ENCODE peak calls at places on chromosome 1, in nine cellular contexts. One of them, this sample, is unnamed.

GRCh38 chr1:201089621-201090020 is 22.6 kb downstream of the CACNA1S start:
- DNase-seq in BE2C: no peak
- DNase-seq in WERI-Rb-1: peak; percentile 71
- DNase-seq in tibial artery: no peak
- DNase-seq in WTC11: no peak
- DNase-seq in fibroblast of mammary gland: no peak
- DNase-seq in type B pancreatic cell: no peak
- DNase-seq in AG04450: no peak
- DNase-seq in bronchial epithelial cell: peak; percentile 50
- DNase-seq in this sample: no peak

GRCh38 chr1:228378453-228379164 is 28.0 kb downstream of the TRIM11 start:
- DNase-seq in tibial artery: peak; percentile 87
- DNase-seq in bronchial epithelial cell: peak; percentile 40
- DNase-seq in WTC11: peak; percentile 93
- DNase-seq in fibroblast of mammary gland: peak; percentile 57
- DNase-seq in BE2C: peak; percentile 88
- DNase-seq in AG04450: peak; percentile 57
- DNase-seq in WERI-Rb-1: peak; percentile 69
- DNase-seq in type B pancreatic cell: peak; percentile 87
- DNase-seq in this sample: peak; percentile 82

GRCh38 chr1:219812491-219813221 is 115.7 kb downstream of the SLC30A10 start:
- DNase-seq in AG04450: peak; percentile 54
- DNase-seq in tibial artery: no peak
- DNase-seq in WTC11: peak; percentile 51
- DNase-seq in type B pancreatic cell: no peak
- DNase-seq in WERI-Rb-1: peak; percentile 71
- DNase-seq in BE2C: peak; percentile 56
- DNase-seq in fibroblast of mammary gland: peak; percentile 77
- DNase-seq in bronchial epithelial cell: peak; percentile 66
- DNase-seq in this sample: peak; percentile 5

GRCh38 chr1:164774819-164775654 is 216.1 kb downstream of the PBX1 start:
- DNase-seq in WTC11: no peak
- DNase-seq in WERI-Rb-1: peak; percentile 81
- DNase-seq in fibroblast of mammary gland: no peak
- DNase-seq in type B pancreatic cell: no peak
- DNase-seq in bronchial epithelial cell: no peak
- DNase-seq in tibial artery: no peak
- DNase-seq in AG04450: no peak
- DNase-seq in BE2C: peak; percentile 53
- DNase-seq in this sample: no peak

GRCh38 chr1:85850238-85850637 is 142.0 kb upstream of the ZNHIT6 start:
- DNase-seq in tibial artery: no peak
- DNase-seq in BE2C: no peak
- DNase-seq in AG04450: peak; percentile 82
- DNase-seq in WERI-Rb-1: no peak
- DNase-seq in fibroblast of mammary gland: peak; percentile 94
- DNase-seq in type B pancreatic cell: no peak
- DNase-seq in bronchial epithelial cell: peak; percentile 89
- DNase-seq in WTC11: no peak
- DNase-seq in this sample: no peak

GRCh38 chr1:97047412-97047793 is 325.8 kb downstream of the PTBP2 start:
- DNase-seq in fibroblast of mammary gland: no peak
- DNase-seq in WTC11: no peak
- DNase-seq in AG04450: no peak
- DNase-seq in tibial artery: no peak
- DNase-seq in BE2C: no peak
- DNase-seq in bronchial epithelial cell: no peak
- DNase-seq in type B pancreatic cell: no peak
- DNase-seq in WERI-Rb-1: no peak
- DNase-seq in this sample: no peak

GRCh38 chr1:57963545-57963944 is 539.7 kb upstream of the DAB1 start:
- DNase-seq in tibial artery: no peak
- DNase-seq in fibroblast of mammary gland: no peak
- DNase-seq in AG04450: no peak
- DNase-seq in WTC11: no peak
- DNase-seq in type B pancreatic cell: no peak
- DNase-seq in WERI-Rb-1: no peak
- DNase-seq in bronchial epithelial cell: no peak
- DNase-seq in BE2C: no peak
- DNase-seq in this sample: no peak

GRCh38 chr1:174358344-174358743 is 89.4 kb upstream of the GPR52 start:
- DNase-seq in AG04450: no peak
- DNase-seq in bronchial epithelial cell: no peak
- DNase-seq in tibial artery: no peak
- DNase-seq in WERI-Rb-1: no peak
- DNase-seq in fibroblast of mammary gland: peak; percentile 34
- DNase-seq in WTC11: no peak
- DNase-seq in type B pancreatic cell: no peak
- DNase-seq in BE2C: peak; percentile 49
- DNase-seq in this sample: no peak

GRCh38 chr1:153921803-153922075 is 1.0 kb downstream of the GATAD2B start:
- DNase-seq in AG04450: no peak
- DNase-seq in tibial artery: no peak
- DNase-seq in type B pancreatic cell: no peak
- DNase-seq in WTC11: no peak
- DNase-seq in fibroblast of mammary gland: no peak
- DNase-seq in bronchial epithelial cell: peak; percentile 13
- DNase-seq in BE2C: no peak
- DNase-seq in WERI-Rb-1: no peak
- DNase-seq in this sample: peak; percentile 24

GRCh38 chr1:14804626-14805025 is 206.1 kb downstream of the KAZN start:
- DNase-seq in WERI-Rb-1: peak; percentile 45
- DNase-seq in fibroblast of mammary gland: no peak
- DNase-seq in type B pancreatic cell: no peak
- DNase-seq in bronchial epithelial cell: no peak
- DNase-seq in AG04450: no peak
- DNase-seq in tibial artery: no peak
- DNase-seq in BE2C: no peak
- DNase-seq in WTC11: peak; percentile 58
- DNase-seq in this sample: peak; percentile 8
- TF ChIP-seq CTCF in WERI-Rb-1: peak; percentile 89
- TF ChIP-seq CTCF in fibroblast of mammary gland: peak; percentile 10
- TF ChIP-seq CTCF in type B pancreatic cell: peak; percentile 49
- TF ChIP-seq CTCF in bronchial epithelial cell: peak; percentile 15
- TF ChIP-seq CTCF in AG04450: peak; percentile 36
- TF ChIP-seq CTCF in tibial artery: no peak
- TF ChIP-seq CTCF in BE2C: no peak
- TF ChIP-seq CTCF in WTC11: peak; percentile 56
- TF ChIP-seq CTCF in this sample: no peak

GRCh38 chr1:192732787-192733186 is 76.1 kb upstream of the RGS2 start:
- DNase-seq in WERI-Rb-1: peak; percentile 9
- DNase-seq in fibroblast of mammary gland: peak; percentile 16
- DNase-seq in BE2C: peak; percentile 30
- DNase-seq in WTC11: no peak
- DNase-seq in bronchial epithelial cell: peak; percentile 15
- DNase-seq in tibial artery: no peak
- DNase-seq in AG04450: no peak
- DNase-seq in type B pancreatic cell: no peak
- DNase-seq in this sample: peak; percentile 27
- TF ChIP-seq CTCF in WERI-Rb-1: no peak
- TF ChIP-seq CTCF in fibroblast of mammary gland: peak; percentile 26
- TF ChIP-seq CTCF in BE2C: peak; percentile 53
- TF ChIP-seq CTCF in WTC11: no peak
- TF ChIP-seq CTCF in bronchial epithelial cell: no peak
- TF ChIP-seq CTCF in tibial artery: no peak
- TF ChIP-seq CTCF in AG04450: peak; percentile 24
- TF ChIP-seq CTCF in type B pancreatic cell: peak; percentile 53
- TF ChIP-seq CTCF in this sample: peak; percentile 18

GRCh38 chr1:113055570-113055969 is 17.4 kb upstream of the LRIG2 start:
- DNase-seq in WERI-Rb-1: no peak
- DNase-seq in type B pancreatic cell: no peak
- DNase-seq in fibroblast of mammary gland: no peak
- DNase-seq in bronchial epithelial cell: no peak
- DNase-seq in BE2C: no peak
- DNase-seq in tibial artery: no peak
- DNase-seq in WTC11: no peak
- DNase-seq in AG04450: no peak
- DNase-seq in this sample: no peak

GRCh38 chr1:113053344-113054138 is 19.5 kb upstream of the LRIG2 start:
- DNase-seq in fibroblast of mammary gland: no peak
- DNase-seq in WERI-Rb-1: no peak
- DNase-seq in BE2C: no peak
- DNase-seq in tibial artery: no peak
- DNase-seq in bronchial epithelial cell: no peak
- DNase-seq in WTC11: no peak
- DNase-seq in AG04450: no peak
- DNase-seq in type B pancreatic cell: no peak
- DNase-seq in this sample: no peak

GRCh38 chr1:113058861-113059441 is 14.0 kb upstream of the LRIG2 start:
- DNase-seq in WTC11: no peak
- DNase-seq in BE2C: peak; percentile 91
- DNase-seq in fibroblast of mammary gland: no peak
- DNase-seq in AG04450: no peak
- DNase-seq in WERI-Rb-1: no peak
- DNase-seq in tibial artery: no peak
- DNase-seq in type B pancreatic cell: no peak
- DNase-seq in bronchial epithelial cell: no peak
- DNase-seq in this sample: no peak

GRCh38 chr1:113057006-113057405 is 16.0 kb upstream of the LRIG2 start:
- DNase-seq in type B pancreatic cell: no peak
- DNase-seq in bronchial epithelial cell: no peak
- DNase-seq in WERI-Rb-1: peak; percentile 24
- DNase-seq in BE2C: peak; percentile 43
- DNase-seq in WTC11: peak; percentile 36
- DNase-seq in tibial artery: no peak
- DNase-seq in AG04450: no peak
- DNase-seq in fibroblast of mammary gland: no peak
- DNase-seq in this sample: no peak
- TF ChIP-seq CTCF in type B pancreatic cell: no peak
- TF ChIP-seq CTCF in bronchial epithelial cell: no peak
- TF ChIP-seq CTCF in WERI-Rb-1: no peak
- TF ChIP-seq CTCF in BE2C: peak; percentile 20
- TF ChIP-seq CTCF in WTC11: no peak
- TF ChIP-seq CTCF in tibial artery: no peak
- TF ChIP-seq CTCF in AG04450: no peak
- TF ChIP-seq CTCF in fibroblast of mammary gland: no peak
- TF ChIP-seq CTCF in this sample: no peak

GRCh38 chr1:16971330-16972209 is 8.8 kb downstream of the MFAP2 start:
- DNase-seq in WTC11: peak; percentile 65
- DNase-seq in type B pancreatic cell: no peak
- DNase-seq in tibial artery: peak; percentile 79
- DNase-seq in WERI-Rb-1: peak; percentile 58
- DNase-seq in BE2C: peak; percentile 61
- DNase-seq in fibroblast of mammary gland: peak; percentile 60
- DNase-seq in AG04450: no peak
- DNase-seq in bronchial epithelial cell: peak; percentile 40
- DNase-seq in this sample: no peak
- TF ChIP-seq CTCF in WTC11: no peak
- TF ChIP-seq CTCF in type B pancreatic cell: no peak
- TF ChIP-seq CTCF in tibial artery: no peak
- TF ChIP-seq CTCF in WERI-Rb-1: no peak
- TF ChIP-seq CTCF in BE2C: peak; percentile 37
- TF ChIP-seq CTCF in fibroblast of mammary gland: no peak
- TF ChIP-seq CTCF in AG04450: no peak
- TF ChIP-seq CTCF in bronchial epithelial cell: no peak
- TF ChIP-seq CTCF in this sample: no peak

GRCh38 chr1:7561331-7561921 is 209.7 kb upstream of the VAMP3 start:
- DNase-seq in BE2C: peak; percentile 61
- DNase-seq in WERI-Rb-1: peak; percentile 84
- DNase-seq in WTC11: peak; percentile 84
- DNase-seq in AG04450: no peak
- DNase-seq in fibroblast of mammary gland: peak; percentile 7
- DNase-seq in tibial artery: no peak
- DNase-seq in bronchial epithelial cell: no peak
- DNase-seq in type B pancreatic cell: no peak
- DNase-seq in this sample: peak; percentile 32
- TF ChIP-seq CTCF in BE2C: peak; percentile 61
- TF ChIP-seq CTCF in WERI-Rb-1: peak; percentile 96
- TF ChIP-seq CTCF in WTC11: peak; percentile 30
- TF ChIP-seq CTCF in AG04450: peak; percentile 28
- TF ChIP-seq CTCF in fibroblast of mammary gland: peak; percentile 26
- TF ChIP-seq CTCF in tibial artery: no peak
- TF ChIP-seq CTCF in bronchial epithelial cell: peak; percentile 47
- TF ChIP-seq CTCF in type B pancreatic cell: peak; percentile 62
- TF ChIP-seq CTCF in this sample: peak; percentile 17

DNA sequence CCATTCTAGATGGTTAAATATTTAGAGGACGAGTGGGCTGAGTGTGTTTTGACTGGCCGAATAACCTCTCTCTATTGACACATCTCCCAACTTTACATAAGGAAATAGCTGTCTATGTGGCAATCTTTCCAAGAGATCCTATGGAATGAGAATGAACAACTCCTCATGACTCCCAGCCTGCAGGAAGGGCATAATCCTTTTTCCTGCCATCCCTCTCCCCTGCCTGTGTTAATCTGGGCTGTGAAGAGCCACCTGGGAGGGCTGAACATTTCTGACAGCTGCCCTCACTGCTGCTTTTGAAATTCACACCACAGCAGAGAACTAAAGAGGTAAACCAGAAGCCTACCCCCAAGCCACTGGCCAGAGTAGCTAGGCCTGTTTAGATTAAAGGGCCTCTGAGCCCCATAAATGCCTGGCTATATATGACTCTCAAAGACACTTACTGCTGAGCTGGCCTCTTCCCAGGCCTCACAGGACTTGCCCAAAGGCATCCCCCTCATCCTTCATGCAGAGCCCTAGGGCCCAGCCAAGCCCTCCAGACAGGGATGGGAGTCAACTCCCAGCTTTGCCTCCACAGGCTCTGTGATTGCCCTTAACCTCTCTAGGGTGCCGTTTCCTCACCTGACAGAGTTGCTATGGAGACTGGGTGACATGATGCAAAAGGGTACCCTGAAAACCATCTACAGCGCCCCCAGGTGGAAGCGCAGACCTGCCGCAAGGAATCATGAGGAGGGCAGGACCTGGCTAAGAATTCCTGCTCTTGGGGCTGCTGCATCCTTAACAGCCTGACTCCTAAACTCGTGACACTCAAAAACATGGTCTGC is 42.0 kb upstream of the LDLRAP1 start:
- DNase-seq in WTC11: peak; percentile 90
- DNase-seq in bronchial epithelial cell: peak; percentile 73
- DNase-seq in WERI-Rb-1: peak; percentile 52
- DNase-seq in AG04450: peak; percentile 66
- DNase-seq in tibial artery: no peak
- DNase-seq in BE2C: no peak
- DNase-seq in fibroblast of mammary gland: peak; percentile 67
- DNase-seq in type B pancreatic cell: peak; percentile 45
- DNase-seq in this sample: peak; percentile 36
- TF ChIP-seq CTCF in WTC11: peak; percentile 71
- TF ChIP-seq CTCF in bronchial epithelial cell: peak; percentile 31
- TF ChIP-seq CTCF in WERI-Rb-1: peak; percentile 66
- TF ChIP-seq CTCF in AG04450: peak; percentile 19
- TF ChIP-seq CTCF in tibial artery: no peak
- TF ChIP-seq CTCF in BE2C: no peak
- TF ChIP-seq CTCF in fibroblast of mammary gland: peak; percentile 13
- TF ChIP-seq CTCF in type B pancreatic cell: peak; percentile 36
- TF ChIP-seq CTCF in this sample: peak; percentile 25

GRCh38 chr1:181587870-181588438 is 104.6 kb downstream of the CACNA1E start:
- DNase-seq in tibial artery: no peak
- DNase-seq in WERI-Rb-1: no peak
- DNase-seq in type B pancreatic cell: no peak
- DNase-seq in fibroblast of mammary gland: no peak
- DNase-seq in BE2C: peak; percentile 22
- DNase-seq in WTC11: peak; percentile 40
- DNase-seq in AG04450: no peak
- DNase-seq in bronchial epithelial cell: no peak
- DNase-seq in this sample: peak; percentile 3
- TF ChIP-seq CTCF in tibial artery: no peak
- TF ChIP-seq CTCF in WERI-Rb-1: peak; percentile 14
- TF ChIP-seq CTCF in type B pancreatic cell: peak; percentile 55
- TF ChIP-seq CTCF in fibroblast of mammary gland: no peak
- TF ChIP-seq CTCF in BE2C: peak; percentile 46
- TF ChIP-seq CTCF in WTC11: no peak
- TF ChIP-seq CTCF in AG04450: peak; percentile 13
- TF ChIP-seq CTCF in bronchial epithelial cell: no peak
- TF ChIP-seq CTCF in this sample: no peak

This sample was measured in activated CD8-positive, alpha-beta T cell treated with anti-CD3 and anti-CD28 coated beads for 36 hours.